ENCODE peak calls at places on chromosomes 1 and 21, in four cellular contexts. B is iPS-NIHi11, J is foreskin fibroblast, K is HEK293T. I is an unnamed sample.

GRCh38 chr1:178407662-178408061 is 89.1 kb downstream of the CLEC20A start:
- DNase-seq in B (peak), J (no peak), K (no peak), I (no peak)

GRCh38 chr21:28543975-28544374 is 448.7 kb downstream of the LTN1 start:
- DNase-seq in B (no peak), J (no peak), K (no peak), I (no peak)

GRCh38 chr1:169546087-169546995 is 39.9 kb downstream of the F5 start:
- DNase-seq in B (peak), J (peak), K (peak), I (peak)

GRCh38 chr1:178238722-178239510 is 145.0 kb downstream of the RASAL2 start:
- DNase-seq in B (no peak), J (peak), K (no peak), I (peak)

GRCh38 chr1:173601588-173601987 is 1.3 kb downstream of the SLC9C2 start:
- DNase-seq in B (no peak), J (no peak), K (no peak), I (no peak)

GRCh38 chr21:46083271-46084040 is 14.5 kb upstream of the COL6A2 start:
- DNase-seq in B (no peak), J (peak), K (peak), I (no peak)

GRCh38 chr1:29322147-29322694 is 85.9 kb downstream of the PTPRU start:
- DNase-seq in B (no peak), J (no peak), K (no peak), I (no peak)

GRCh38 chr1:35185200-35185599 is 7.7 kb downstream of the SFPQ start:
- DNase-seq in B (no peak), J (no peak), K (no peak), I (no peak)

GRCh38 chr1:147168626-147169058 is 3.6 kb downstream of the PRKAB2 start:
- DNase-seq in B (no peak), J (peak), K (no peak), I (no peak)

GRCh38 chr1:111818081-111818480 is 62.4 kb downstream of the DDX20 start:
- DNase-seq in B (no peak), J (no peak), K (no peak), I (no peak)

GRCh38 chr1:59701376-59701775 is 113.4 kb upstream of the HOOK1 start:
- DNase-seq in B (no peak), J (peak), K (no peak), I (no peak)

GRCh38 chr1:169928438-169929209 is 34.9 kb upstream of the SCYL3 start:
- DNase-seq in B (peak), J (peak), K (peak), I (peak)

I was measured in NCI-H460.